ENCODE peak calls at places on chromosomes 6 and 20, in four cellular contexts. One of them, this sample, is unnamed.

GRCh38 chr20:62301773-62302340 is 940 bp upstream of the ADRM1 start:
- DNase-seq in amniotic stem cell: peak; percentile 81
- DNase-seq in lower lobe of right lung: peak; percentile 96
- DNase-seq in A549: peak; percentile 92
- DNase-seq in this sample: peak; percentile 98

GRCh38 chr6:32411943-32412342 is 5.0 kb upstream of the BTNL2 start:
- DNase-seq in amniotic stem cell: no peak
- DNase-seq in lower lobe of right lung: no peak
- DNase-seq in A549: no peak
- DNase-seq in this sample: no peak

GRCh38 chr20:32364554-32365208 is 6.5 kb downstream of the ASXL1 start:
- DNase-seq in amniotic stem cell: no peak
- DNase-seq in lower lobe of right lung: no peak
- DNase-seq in A549: no peak
- DNase-seq in this sample: no peak

GRCh38 chr6:123094768-123095167 is 98.7 kb downstream of the CLVS2 start:
- DNase-seq in amniotic stem cell: no peak
- DNase-seq in lower lobe of right lung: no peak
- DNase-seq in A549: no peak
- DNase-seq in this sample: no peak

GRCh38 chr20:46509523-46509922 is 3.8 kb downstream of the ZNF334 start:
- DNase-seq in amniotic stem cell: no peak
- DNase-seq in lower lobe of right lung: no peak
- DNase-seq in A549: no peak
- DNase-seq in this sample: no peak

GRCh38 chr6:36963451-36964290 is 9.1 kb downstream of the PI16 start:
- DNase-seq in amniotic stem cell: no peak
- DNase-seq in lower lobe of right lung: peak; percentile 69
- DNase-seq in A549: no peak
- DNase-seq in this sample: no peak

GRCh38 chr6:99490608-99491007 is 24.6 kb downstream of the USP45 start:
- DNase-seq in amniotic stem cell: no peak
- DNase-seq in lower lobe of right lung: no peak
- DNase-seq in A549: no peak
- DNase-seq in this sample: no peak

GRCh38 chr6:5638666-5639065 is 368.1 kb downstream of the NRN1 start:
- DNase-seq in amniotic stem cell: no peak
- DNase-seq in lower lobe of right lung: no peak
- DNase-seq in A549: no peak
- DNase-seq in this sample: no peak

GRCh38 chr6:137848672-137849071 is 18.4 kb upstream of the TNFAIP3 start:
- DNase-seq in amniotic stem cell: no peak
- DNase-seq in lower lobe of right lung: no peak
- DNase-seq in A549: no peak
- DNase-seq in this sample: no peak

GRCh38 chr6:145878591-145879295 is 64.1 kb upstream of the FBXO30 start:
- DNase-seq in amniotic stem cell: no peak
- DNase-seq in lower lobe of right lung: no peak
- DNase-seq in A549: no peak
- DNase-seq in this sample: no peak

GRCh38 chr6:57247603-57248002 is 25.5 kb upstream of the RAB23 start:
- DNase-seq in amniotic stem cell: no peak
- DNase-seq in lower lobe of right lung: no peak
- DNase-seq in A549: no peak
- DNase-seq in this sample: no peak

GRCh38 chr20:43554369-43554768 is 4.5 kb upstream of the SGK2 start:
- DNase-seq in amniotic stem cell: no peak
- DNase-seq in lower lobe of right lung: no peak
- DNase-seq in A549: no peak
- DNase-seq in this sample: no peak

GRCh38 chr20:51549474-51549873 is 7.0 kb upstream of the NFATC2 start:
- DNase-seq in amniotic stem cell: no peak
- DNase-seq in lower lobe of right lung: no peak
- DNase-seq in A549: no peak
- DNase-seq in this sample: no peak

GRCh38 chr20:17733781-17734304 is 34.1 kb downstream of the BANF2 start:
- DNase-seq in amniotic stem cell: no peak
- DNase-seq in lower lobe of right lung: no peak
- DNase-seq in A549: no peak
- DNase-seq in this sample: no peak

GRCh38 chr6:75430631-75431345 is 62.8 kb downstream of the FILIP1 start:
- DNase-seq in amniotic stem cell: no peak
- DNase-seq in lower lobe of right lung: no peak
- DNase-seq in A549: no peak
- DNase-seq in this sample: no peak

GRCh38 chr6:40083141-40083920 is 149.1 kb upstream of the MOCS1 start:
- DNase-seq in amniotic stem cell: no peak
- DNase-seq in lower lobe of right lung: no peak
- DNase-seq in A549: no peak
- DNase-seq in this sample: no peak

GRCh38 chr6:31771992-31772358 is 5.2 kb downstream of the VWA7 start:
- DNase-seq in amniotic stem cell: no peak
- DNase-seq in lower lobe of right lung: no peak
- DNase-seq in A549: no peak
- DNase-seq in this sample: no peak

GRCh38 chr6:22364314-22364713 is 67.5 kb upstream of the PRL start:
- DNase-seq in amniotic stem cell: no peak
- DNase-seq in lower lobe of right lung: no peak
- DNase-seq in A549: no peak
- DNase-seq in this sample: no peak

GRCh38 chr20:47379433-47380150 is 23.1 kb upstream of the ZMYND8 start:
- DNase-seq in amniotic stem cell: no peak
- DNase-seq in lower lobe of right lung: no peak
- DNase-seq in A549: peak; percentile 56
- DNase-seq in this sample: no peak

GRCh38 chr20:56788041-56788670 is 159.1 kb downstream of the TFAP2C start:
- DNase-seq in amniotic stem cell: peak; percentile 37
- DNase-seq in lower lobe of right lung: no peak
- DNase-seq in A549: peak; percentile 86
- DNase-seq in this sample: peak; percentile 98

GRCh38 chr6:15922510-15923307 is 206.2 kb upstream of the MYLIP start:
- DNase-seq in amniotic stem cell: peak; percentile 72
- DNase-seq in lower lobe of right lung: no peak
- DNase-seq in A549: no peak
- DNase-seq in this sample: no peak

This sample was measured in T47D.